ENCODE peak calls at places on chromosomes 16 and 17, in seven cellular contexts. T, E, D, O, N, J and C are unnamed samples.

GRCh38 chr17:60155815-60156214 is 6.0 kb downstream of the CA4 start:
- DNase-seq in J (no peak), E (no peak), D (no peak), N (no peak), O (no peak), T (no peak), C (no peak)

GRCh38 chr16:48609453-48610023 is 442 bp downstream of the N4BP1 start:
- DNase-seq in J (no peak), N (no peak), D (no peak), T (peak; percentile 77), E (peak; percentile 45), O (peak; percentile 82), C (no peak)

GRCh38 chr16:67167588-67167987 is 2.8 kb upstream of the NOL3 start:
- DNase-seq in E (no peak), D (no peak), O (no peak), J (no peak), N (no peak), T (no peak), C (no peak)

GRCh38 chr17:40056379-40057005 is 2.3 kb upstream of the MED24 start:
- DNase-seq in T (no peak), J (no peak), E (no peak), O (no peak), D (no peak), N (no peak), C (no peak)

GRCh38 chr16:66443269-66443652 is 16.2 kb downstream of the BEAN1 start:
- DNase-seq in J (no peak), O (no peak), E (no peak), D (no peak), T (no peak), N (no peak), C (no peak)

GRCh38 chr17:306116-306515 is 46.5 kb downstream of the RPH3AL start:
- DNase-seq in T (peak; percentile 34), J (no peak), N (no peak), D (no peak), O (no peak), E (no peak), C (no peak)

GRCh38 chr17:20267459-20267842 is 199.9 kb downstream of the LGALS9B start:
- DNase-seq in O (no peak), D (no peak), E (peak; percentile 16), J (no peak), N (no peak), T (no peak), C (no peak)

GRCh38 chr17:31530391-31530990 is 139.0 kb downstream of the RAB11FIP4 start:
- DNase-seq in N (no peak), T (no peak), O (no peak), J (no peak), D (no peak), E (no peak), C (no peak)

GRCh38 chr17:63635787-63636186 is 13.6 kb downstream of the MAP3K3 start:
- DNase-seq in E (no peak), J (no peak), D (no peak), O (no peak), N (no peak), T (no peak), C (no peak)

GRCh38 chr17:79696159-79696982 is 34.4 kb upstream of the ENPP7 start:
- DNase-seq in O (no peak), T (no peak), J (no peak), D (no peak), N (no peak), E (no peak), C (no peak)

GRCh38 chr17:49223517-49224197 is 6.9 kb downstream of the PHOSPHO1 start:
- DNase-seq in T (peak; percentile 52), D (no peak), N (no peak), O (no peak), J (no peak), E (peak; percentile 50), C (no peak)

GRCh38 chr17:78933025-78933958 is 8.1 kb upstream of the TIMP2 start:
- DNase-seq in E (peak; percentile 36), N (no peak), T (peak; percentile 50), O (peak; percentile 88), D (peak; percentile 46), J (peak; percentile 92), C (peak; percentile 44)

GRCh38 chr17:72984145-72984924 is 108.2 kb downstream of the SLC39A11 start:
- DNase-seq in T (no peak), J (peak; percentile 96), E (no peak), N (no peak), O (no peak), D (no peak), C (no peak)

GRCh38 chr16:81697321-81697885 is 81.7 kb upstream of the PLCG2 start:
- DNase-seq in N (peak; percentile 79), J (peak; percentile 46), E (no peak), O (no peak), T (peak; percentile 61), D (peak; percentile 22), C (no peak)

GRCh38 chr17:55783684-55784245 is 32.9 kb downstream of the PCTP start:
- DNase-seq in E (no peak), J (no peak), N (no peak), O (peak; percentile 88), D (no peak), T (peak; percentile 20), C (no peak)

GRCh38 chr16:57577691-57578224 is 35.3 kb downstream of the ADGRG5 start:
- DNase-seq in E (peak; percentile 54), D (no peak), J (no peak), T (no peak), N (no peak), O (no peak), C (no peak)

GRCh38 chr17:40461036-40461721 is 17.9 kb downstream of the IGFBP4 start:
- DNase-seq in D (no peak), T (no peak), O (peak; percentile 66), N (no peak), J (no peak), E (no peak), C (no peak)

GRCh38 chr16:12573730-12574383 is 229.8 kb downstream of the CPPED1 start:
- DNase-seq in E (peak; percentile 5), N (no peak), T (no peak), J (no peak), D (peak; percentile 18), O (peak; percentile 59), C (no peak)

GRCh38 chr17:38322156-38322779 is 21.5 kb downstream of the GPR179 start:
- DNase-seq in J (no peak), N (no peak), D (peak; percentile 36), O (peak; percentile 76), E (peak; percentile 50), T (peak; percentile 64), C (peak; percentile 12)

GRCh38 chr16:57384248-57385070 is 12.2 kb downstream of the CX3CL1 start:
- DNase-seq in D (no peak), T (no peak), O (no peak), E (no peak), J (no peak), N (no peak), C (no peak)

GRCh38 chr17:69525920-69526841 is 111.7 kb downstream of the MAP2K6 start:
- DNase-seq in J (peak; percentile 46), N (no peak), E (no peak), D (peak; percentile 48), T (peak; percentile 28), O (peak; percentile 64), C (no peak)

GRCh38 chr17:82297804-82298537 is 19.4 kb downstream of the CD7 start:
- DNase-seq in T (peak; percentile 92), D (peak; percentile 69), J (peak; percentile 73), N (peak; percentile 95), O (peak; percentile 96), E (peak; percentile 98), C (peak; percentile 84)

GRCh38 chr17:82298538-82299421 is 18.6 kb downstream of the CD7 start:
- DNase-seq in J (no peak), T (no peak), O (peak; percentile 74), D (no peak), E (no peak), N (no peak), C (no peak)

GRCh38 chr17:82296511-82297279 is 20.7 kb downstream of the CD7 start:
- DNase-seq in D (no peak), O (no peak), T (no peak), J (no peak), N (no peak), E (no peak), C (no peak)

GRCh38 chr17:82295472-82295814 is 21.9 kb upstream of the CSNK1D start:
- DNase-seq in E (no peak), N (no peak), J (no peak), T (no peak), D (no peak), O (no peak), C (no peak)

GRCh38 chr17:82297280-82297803 is 20.1 kb downstream of the CD7 start:
- DNase-seq in E (peak; percentile 91), T (peak; percentile 65), N (peak; percentile 93), O (peak; percentile 97), J (peak; percentile 56), D (peak; percentile 71), C (peak; percentile 67)
- H3K4me3 ChIP-seq in E (peak overlapping the region; percentile 79), T (peak overlapping the region; percentile 42), N (peak overlapping the region; percentile 63), O (peak overlapping the region; percentile 11), J (peak overlapping the region; percentile 43), D (peak overlapping the region; percentile 67), C (peak overlapping the region; percentile 69)

DNA sequence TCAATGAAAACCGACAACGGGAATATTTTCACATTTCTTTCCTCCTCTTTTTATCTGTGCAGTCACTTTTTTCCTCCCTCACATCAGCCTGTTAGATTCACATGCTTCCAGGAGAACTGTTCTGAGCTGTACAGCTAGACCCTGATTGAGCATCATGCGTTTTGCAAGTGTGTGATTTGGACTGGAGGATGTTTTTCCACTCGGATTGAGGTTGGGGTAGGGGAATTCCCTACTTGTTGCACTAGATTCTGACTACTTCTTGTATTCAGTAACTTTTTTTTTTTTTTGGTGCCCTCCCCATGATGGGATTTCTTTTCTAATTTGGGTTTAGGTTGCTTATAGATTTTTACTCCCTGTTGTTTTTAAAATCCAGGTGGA is 4.8 kb downstream of the MSI2 start:
- DNase-seq in T (no peak), J (no peak), E (no peak), N (no peak), D (no peak), O (no peak), C (no peak)
- H3K4me1 ChIP-seq in T (no peaks in the 10 kb centered on the region), J (peaks cover 3% of the 10 kb centered on the region), E (peaks cover 40% of the 10 kb centered on the region), N (peaks cover 4% of the 10 kb centered on the region), D (peaks cover 7% of the 10 kb centered on the region), O (peaks cover 30% of the 10 kb centered on the region), C (no peaks in the 10 kb centered on the region)

GRCh38 chr17:68379692-68380677 is 77.3 kb downstream of the WIPI1 start:
- DNase-seq in N (no peak), D (no peak), J (no peak), E (no peak), O (no peak), T (no peak), C (no peak)
- H3K27ac ChIP-seq in N (peak overlapping the region; percentile 98), D (no peak overlapping the region), J (peak overlapping the region; percentile 92), E (no peak overlapping the region), O (peak overlapping the region; percentile 84), T (peak overlapping the region; percentile 78), C (peak overlapping the region; percentile 98)

GRCh38 chr16:54505479-54506247 is 219.1 kb upstream of the IRX3 start:
- DNase-seq in N (no peak), E (no peak), D (no peak), J (no peak), T (no peak), O (no peak), C (no peak)

GRCh38 chr16:54503436-54503835 is 216.8 kb upstream of the IRX3 start:
- DNase-seq in E (no peak), T (no peak), N (no peak), D (no peak), O (no peak), J (no peak), C (no peak)

GRCh38 chr16:54504372-54504771 is 217.8 kb upstream of the IRX3 start:
- DNase-seq in J (no peak), N (no peak), E (no peak), O (no peak), D (no peak), T (no peak), C (no peak)

GRCh38 chr16:54503011-54503410 is 216.4 kb upstream of the IRX3 start:
- DNase-seq in E (no peak), N (no peak), J (no peak), O (no peak), T (no peak), D (no peak), C (no peak)

GRCh38 chr16:54501797-54502196 is 215.2 kb upstream of the IRX3 start:
- DNase-seq in J (no peak), E (no peak), N (no peak), O (no peak), T (no peak), D (no peak), C (no peak)
- H3K4me3 ChIP-seq in J (no peak overlapping the region), E (no peak overlapping the region), N (no peak overlapping the region), O (no peak overlapping the region), T (no peak overlapping the region), D (no peak overlapping the region), C (no peak overlapping the region)